ENCODE peak calls at places on chromosomes 5 and 9, in four cellular contexts. W, T, M and B are unnamed samples.

GRCh38 chr5:82259172-82259800 is 18.9 kb downstream of the RPS23 start:
- DNase-seq in W (no peak), T (peak; percentile 26), M (peak; percentile 11), B (peak; percentile 24)

GRCh38 chr9:136784249-136784996 is 6.7 kb upstream of the TMEM141 start:
- DNase-seq in W (no peak), T (no peak), M (no peak), B (no peak)

GRCh38 chr9:35903049-35903448 is 3.0 kb upstream of the HRCT1 start:
- DNase-seq in W (no peak), T (peak; percentile 54), M (peak; percentile 33), B (peak; percentile 74)

GRCh38 chr9:77000330-77000729 is 19.1 kb upstream of the FOXB2 start:
- DNase-seq in W (no peak), T (no peak), M (no peak), B (no peak)

GRCh38 chr5:94562327-94562971 is 56.0 kb downstream of the KIAA0825 start:
- DNase-seq in W (no peak), T (no peak), M (no peak), B (no peak)

GRCh38 chr9:99682870-99683269 is 138.8 kb upstream of the NR4A3 start:
- DNase-seq in W (no peak), T (no peak), M (no peak), B (no peak)

GRCh38 chr9:70597886-70598285 is 183.4 kb upstream of the KLF9 start:
- DNase-seq in W (no peak), T (no peak), M (no peak), B (no peak)

GRCh38 chr9:79575560-79575959 is 3.8 kb downstream of the TLE4 start:
- DNase-seq in W (no peak), T (no peak), M (no peak), B (no peak)

GRCh38 chr5:64635056-64635686 is 55.1 kb upstream of the SHISAL2B start:
- DNase-seq in W (no peak), T (peak; percentile 12), M (no peak), B (peak; percentile 15)

GRCh38 chr5:14308384-14309154 is 165.4 kb downstream of the TRIO start:
- DNase-seq in W (no peak), T (no peak), M (no peak), B (no peak)
- TF ChIP-seq CTCF in W (no peak), T (no peak), M (no peak), B (no peak)

GRCh38 chr5:6768590-6769230 is 55.5 kb downstream of the TENT4A start:
- DNase-seq in W (no peak), T (no peak), M (no peak), B (no peak)
- TF ChIP-seq CTCF in W (no peak), T (no peak), M (no peak), B (no peak)

GRCh38 chr5:52579391-52579790 is 208.3 kb upstream of the ITGA1 start:
- DNase-seq in W (no peak), T (no peak), M (no peak), B (no peak)

GRCh38 chr5:52587131-52587530 is 200.6 kb upstream of the ITGA1 start:
- DNase-seq in W (no peak), T (no peak), M (no peak), B (no peak)

GRCh38 chr5:52580921-52581320 is 206.8 kb upstream of the ITGA1 start:
- DNase-seq in W (no peak), T (peak; percentile 54), M (peak; percentile 95), B (no peak)

GRCh38 chr5:52577546-52577945 is 210.2 kb upstream of the ITGA1 start:
- DNase-seq in W (no peak), T (no peak), M (no peak), B (no peak)

GRCh38 chr5:52582313-52582712 is 205.4 kb upstream of the ITGA1 start:
- DNase-seq in W (no peak), T (no peak), M (no peak), B (no peak)
- TF ChIP-seq CTCF in W (no peak), T (no peak), M (no peak), B (peak; percentile 11)

DNA sequence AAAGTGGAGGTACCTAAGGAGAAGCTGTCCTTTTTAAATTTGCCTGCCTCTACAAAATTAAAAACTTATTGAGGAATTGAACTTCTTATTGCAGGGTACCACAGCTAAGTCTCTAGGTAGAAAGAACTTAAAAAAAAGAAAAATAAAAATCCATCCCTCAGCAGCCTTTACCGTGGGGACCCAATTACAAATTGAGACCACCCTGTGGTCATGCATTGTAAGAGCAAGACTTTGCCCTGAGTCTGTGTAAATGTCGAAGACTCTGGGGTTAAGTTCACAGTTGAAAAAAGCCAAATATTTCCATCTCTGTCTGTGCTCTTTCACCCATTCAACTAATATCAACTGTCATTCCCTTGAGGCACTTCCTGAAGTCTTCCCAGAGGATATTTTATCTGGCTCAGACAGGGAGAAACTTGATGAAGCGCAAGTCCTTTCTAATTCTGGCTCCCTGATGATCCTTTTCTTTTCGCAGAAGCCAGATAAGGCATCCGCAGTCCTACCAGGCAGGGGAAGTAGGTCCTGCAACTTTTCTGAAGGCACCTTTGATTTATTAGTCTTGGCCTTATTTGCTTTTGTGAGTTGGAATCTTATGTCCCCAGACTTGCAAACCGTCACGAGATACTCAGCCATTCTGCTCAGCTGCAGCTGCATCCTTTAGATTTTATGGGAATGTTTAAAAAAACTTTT is 323.8 kb upstream of the WWC1 start:
- DNase-seq in W (no peak), T (peak; percentile 83), M (no peak), B (no peak)
- TF ChIP-seq CTCF in W (no peak), T (no peak), M (no peak), B (no peak)

DNA sequence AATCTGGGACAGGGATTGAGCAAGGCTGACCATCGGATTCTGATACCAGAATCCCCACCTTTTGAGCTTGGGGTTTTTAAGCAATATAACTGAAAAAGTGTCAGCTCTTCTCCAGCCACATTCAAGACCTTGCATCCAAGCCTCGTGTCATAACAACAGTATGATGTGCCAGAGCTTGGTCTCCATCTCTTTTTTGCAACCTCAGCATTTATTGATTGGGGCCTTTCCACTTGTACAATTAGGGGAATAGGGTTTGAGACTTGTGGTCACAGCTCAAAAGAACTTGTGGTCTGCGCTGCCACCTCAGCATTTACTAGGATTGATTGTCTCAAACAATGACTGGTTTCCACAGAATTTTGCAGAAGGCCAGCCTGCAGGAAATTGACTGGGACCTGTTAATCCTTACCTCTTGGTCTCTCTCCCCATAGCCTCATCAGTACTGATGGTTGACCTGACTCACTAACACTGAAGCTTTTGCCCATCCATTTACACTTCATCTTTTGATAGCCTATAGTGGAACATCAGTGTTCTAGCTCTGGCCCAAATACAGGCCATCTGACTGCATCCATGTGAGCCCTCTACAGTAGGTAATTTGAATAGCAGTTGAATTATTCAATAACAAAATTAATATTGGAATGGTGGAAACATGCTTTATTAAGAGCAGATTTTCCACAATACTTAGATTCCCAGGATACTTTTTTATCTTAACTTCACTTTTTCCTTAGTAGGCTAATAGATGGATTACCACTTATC is 381.6 kb upstream of the PRR16 start:
- DNase-seq in W (no peak), T (no peak), M (no peak), B (no peak)
- TF ChIP-seq CTCF in W (no peak), T (peak; percentile 22), M (peak; percentile 33), B (no peak)

DNA sequence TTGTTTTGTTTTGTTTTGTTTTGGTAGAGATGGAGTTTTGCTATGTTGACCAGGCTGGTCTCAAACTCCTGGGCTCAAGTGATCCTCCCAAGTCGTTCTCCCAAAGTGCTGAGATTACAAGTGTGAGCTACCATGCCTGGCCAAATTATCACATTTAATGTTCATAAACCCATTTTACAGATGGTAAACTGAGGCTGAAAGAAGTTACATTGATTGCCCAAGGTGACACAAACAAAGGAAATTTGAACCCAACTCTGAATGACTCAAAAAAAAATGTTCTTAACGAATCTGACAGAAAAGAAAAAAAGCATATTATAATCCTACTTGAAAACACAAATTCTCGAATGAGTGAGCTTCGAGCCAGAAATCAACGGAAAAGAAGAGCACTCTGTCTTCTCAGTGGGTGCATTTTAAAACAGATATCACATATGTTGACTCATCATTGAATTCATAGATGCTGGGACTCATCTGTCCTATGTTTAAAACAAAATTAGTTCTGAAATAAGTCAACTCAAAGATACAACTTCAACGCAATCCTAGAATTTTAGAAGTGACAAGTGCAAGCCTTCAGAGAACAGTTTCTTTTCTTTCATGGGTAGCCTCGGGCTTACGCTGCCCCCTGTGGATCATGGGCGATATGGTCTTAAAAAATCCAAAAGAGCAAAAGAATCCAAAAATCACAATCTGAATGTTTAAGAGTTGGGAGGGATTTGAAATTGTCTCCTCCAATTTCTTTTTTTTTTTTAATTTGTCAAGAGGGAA is 28.4 kb downstream of the TIMD4 start:
- DNase-seq in W (no peak), T (no peak), M (no peak), B (peak; percentile 35)
- TF ChIP-seq CTCF in W (peak; percentile 20), T (no peak), M (peak; percentile 30), B (peak; percentile 64)

GRCh38 chr5:158755971-158756370 is 343.7 kb downstream of the EBF1 start:
- DNase-seq in W (no peak), T (peak; percentile 73), M (peak; percentile 42), B (no peak)

GRCh38 chr5:158759276-158759675 is 340.4 kb downstream of the EBF1 start:
- DNase-seq in W (no peak), T (no peak), M (peak; percentile 67), B (no peak)

GRCh38 chr5:158758666-158759065 is 341.1 kb downstream of the EBF1 start:
- DNase-seq in W (no peak), T (peak; percentile 63), M (peak; percentile 58), B (no peak)

GRCh38 chr5:158755221-158755620 is 344.5 kb downstream of the EBF1 start:
- DNase-seq in W (no peak), T (no peak), M (no peak), B (no peak)

GRCh38 chr5:158756873-158757272 is 342.8 kb downstream of the EBF1 start:
- DNase-seq in W (no peak), T (no peak), M (no peak), B (no peak)
- TF ChIP-seq CTCF in W (peak; percentile 8), T (peak; percentile 30), M (peak; percentile 38), B (no peak)